ENCODE peak calls at places on chromosome 12, in nine cellular contexts. W, T, I, S, R, Z, N, M and A are unnamed samples.
A peak's percentile ranks its signal among the peaks of the same experiment; 100 is the strongest.

GRCh38 chr12:8678661-8679111 is 16.1 kb upstream of the MFAP5 start:
- DNase-seq in W (no peak), T (no peak), I (no peak), S (no peak), R (no peak), Z (no peak), N (no peak), M (no peak), A (no peak)

GRCh38 chr12:62658910-62659309 is 192.3 kb downstream of the MON2 start:
- DNase-seq in W (no peak), T (no peak), I (no peak), S (no peak), R (no peak), Z (no peak), N (no peak), M (no peak), A (no peak)

GRCh38 chr12:61854902-61855301 is 405.3 kb upstream of the USP15 start:
- DNase-seq in W (no peak), T (no peak), I (no peak), S (no peak), R (no peak), Z (no peak), N (no peak), M (no peak), A (no peak)

GRCh38 chr12:95653761-95654546 is 102.7 kb upstream of the USP44 start:
- DNase-seq in W (peak; percentile 29), T (no peak), I (no peak), S (no peak), R (no peak), Z (peak; percentile 96), N (no peak), M (no peak), A (peak; percentile 49)

GRCh38 chr12:78880078-78880477 is 15.5 kb downstream of the SYT1 start:
- DNase-seq in W (no peak), T (no peak), I (no peak), S (no peak), R (no peak), Z (peak; percentile 1), N (no peak), M (no peak), A (no peak)

GRCh38 chr12:2068638-2069037 is 15.9 kb downstream of the CACNA1C start:
- DNase-seq in W (no peak), T (no peak), I (no peak), S (no peak), R (no peak), Z (no peak), N (no peak), M (no peak), A (no peak)

GRCh38 chr12:51214895-51215294 is 3.0 kb downstream of the POU6F1 start:
- DNase-seq in W (no peak), T (no peak), I (no peak), S (no peak), R (no peak), Z (no peak), N (no peak), M (no peak), A (no peak)

GRCh38 chr12:64544796-64545382 is 65.4 kb upstream of the RASSF3 start:
- DNase-seq in W (no peak), T (no peak), I (no peak), S (no peak), R (no peak), Z (no peak), N (no peak), M (no peak), A (no peak)

GRCh38 chr12:90209029-90209428 is 500.4 kb upstream of the ATP2B1 start:
- DNase-seq in W (no peak), T (no peak), I (no peak), S (no peak), R (no peak), Z (no peak), N (no peak), M (no peak), A (no peak)

GRCh38 chr12:90207799-90208198 is 499.2 kb upstream of the ATP2B1 start:
- DNase-seq in W (no peak), T (no peak), I (no peak), S (no peak), R (no peak), Z (no peak), N (no peak), M (no peak), A (no peak)

GRCh38 chr12:90216815-90217214 is 508.2 kb upstream of the ATP2B1 start:
- DNase-seq in W (no peak), T (no peak), I (no peak), S (no peak), R (no peak), Z (no peak), N (no peak), M (no peak), A (no peak)

GRCh38 chr12:90205165-90205564 is 496.5 kb upstream of the ATP2B1 start:
- DNase-seq in W (no peak), T (no peak), I (no peak), S (no peak), R (no peak), Z (no peak), N (no peak), M (no peak), A (no peak)

GRCh38 chr12:90211017-90211416 is 502.4 kb upstream of the ATP2B1 start:
- DNase-seq in W (no peak), T (no peak), I (no peak), S (no peak), R (no peak), Z (peak; percentile 48), N (no peak), M (no peak), A (no peak)
- TF ChIP-seq POLR2A in W (no peak), T (no peak), I (no peak), S (no peak), R (no peak), Z (no peak), N (no peak), M (no peak), A (no peak)

GRCh38 chr12:53378222-53378621 is 1.8 kb upstream of the SP1 start:
- DNase-seq in W (no peak), T (no peak), I (no peak), S (no peak), R (no peak), Z (no peak), N (no peak), M (no peak), A (no peak)

GRCh38 chr12:53378705-53379388 is 1.1 kb upstream of the SP1 start:
- DNase-seq in W (no peak), T (no peak), I (no peak), S (no peak), R (peak; percentile 39), Z (no peak), N (no peak), M (no peak), A (no peak)

GRCh38 chr12:53380797-53381738 is 1.1 kb downstream of the SP1 start:
- DNase-seq in W (peak; percentile 26), T (no peak), I (no peak), S (no peak), R (peak; percentile 26), Z (peak; percentile 57), N (no peak), M (no peak), A (peak; percentile 44)

GRCh38 chr12:53380104-53380796 is at the start of gene SP1:
- DNase-seq in W (peak; percentile 93), T (peak; percentile 99), I (peak; percentile 98), S (peak; percentile 92), R (peak; percentile 92), Z (peak; percentile 93), N (peak; percentile 93), M (peak; percentile 59), A (peak; percentile 96)

DNA sequence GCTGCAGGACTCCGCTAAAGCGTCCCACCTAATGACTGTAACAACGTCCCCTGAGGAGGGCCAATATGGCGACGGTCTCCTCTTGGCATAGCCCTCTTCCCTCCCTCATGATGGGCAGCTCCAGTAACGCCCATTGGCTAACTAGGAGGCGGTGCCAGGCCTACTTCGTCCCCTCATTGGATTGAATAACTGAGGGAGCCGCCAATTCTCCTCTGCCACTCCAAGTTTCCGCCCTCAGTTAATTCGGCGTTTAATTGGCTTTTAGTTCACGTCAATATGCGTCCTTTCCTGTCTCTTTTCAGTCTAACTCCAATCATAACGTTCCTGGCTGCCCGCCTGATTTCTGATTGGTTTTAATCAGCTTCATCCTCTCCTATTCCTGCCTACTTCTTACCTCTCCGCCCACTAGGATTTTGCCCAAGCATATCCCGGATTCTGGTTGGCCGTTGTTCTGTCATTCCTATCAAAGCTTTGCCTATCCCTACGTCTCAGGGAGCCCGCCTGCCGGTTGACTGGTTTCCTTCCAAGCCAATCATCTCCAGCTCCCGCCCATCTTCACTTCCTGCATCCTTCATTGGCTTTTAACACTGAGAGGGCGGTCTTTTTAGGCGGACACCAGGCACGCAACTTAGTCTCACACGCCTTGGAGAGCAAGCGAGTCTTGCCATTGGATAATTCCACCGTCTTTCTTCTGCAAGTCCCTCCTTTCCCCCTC is 430 bp upstream of the SP1 start:
- DNase-seq in W (peak; percentile 99), T (peak; percentile 98), I (peak; percentile 100), S (peak; percentile 85), R (peak; percentile 100), Z (peak; percentile 100), N (peak; percentile 100), M (peak; percentile 100), A (peak; percentile 100)
- TF ChIP-seq POLR2A in W (peak; percentile 89), T (peak; percentile 79), I (peak; percentile 86), S (peak; percentile 95), R (no peak), Z (peak; percentile 83), N (peak; percentile 66), M (peak; percentile 77), A (peak; percentile 96)

GRCh38 chr12:14365294-14366210 is at the start of gene ATF7IP:
- DNase-seq in W (peak; percentile 96), T (peak; percentile 99), I (peak; percentile 98), S (peak; percentile 75), R (peak; percentile 98), Z (peak; percentile 96), N (peak; percentile 99), M (peak; percentile 93), A (peak; percentile 98)
- TF ChIP-seq POLR2A in W (peak; percentile 85), T (peak; percentile 77), I (no peak), S (peak; percentile 60), R (no peak), Z (peak; percentile 74), N (peak; percentile 20), M (peak; percentile 80), A (peak; percentile 82)

GRCh38 chr12:6424008-6424347 is 20.8 kb upstream of the CD27 start:
- DNase-seq in W (no peak), T (no peak), I (no peak), S (no peak), R (no peak), Z (no peak), N (no peak), M (no peak), A (no peak)

GRCh38 chr12:6425588-6426531 is 18.9 kb upstream of the CD27 start:
- DNase-seq in W (no peak), T (peak; percentile 74), I (no peak), S (no peak), R (no peak), Z (peak; percentile 6), N (peak; percentile 40), M (no peak), A (peak; percentile 15)

GRCh38 chr12:6428326-6428725 is 16.4 kb upstream of the CD27 start:
- DNase-seq in W (no peak), T (no peak), I (no peak), S (no peak), R (no peak), Z (no peak), N (no peak), M (no peak), A (no peak)

GRCh38 chr12:6424848-6425247 is 19.9 kb upstream of the CD27 start:
- DNase-seq in W (no peak), T (no peak), I (no peak), S (peak; percentile 54), R (no peak), Z (no peak), N (no peak), M (no peak), A (peak; percentile 77)

GRCh38 chr12:6426882-6427671 is 17.7 kb upstream of the CD27 start:
- DNase-seq in W (no peak), T (peak; percentile 86), I (no peak), S (no peak), R (no peak), Z (no peak), N (no peak), M (no peak), A (no peak)
- TF ChIP-seq POLR2A in W (no peak), T (no peak), I (no peak), S (no peak), R (no peak), Z (no peak), N (no peak), M (no peak), A (peak; percentile 37)